ENCODE peak calls at places on chromosome 5, in five cellular contexts. One of them, this sample, is unnamed.

GRCh38 chr5:41193462-41194166 is 19.7 kb downstream of the C6 start:
- DNase-seq in stimulated activated CD4-positive, alpha-beta T cell treated with anti-CD3 and anti-CD28 coated beads, Interleukin-12 subunit alpha, Interleukin-12 subunit beta, amount 100 ng/mL, for 4 hours: no peak
- DNase-seq in A549: no peak
- DNase-seq in mucosa of descending colon: peak; percentile 95
- DNase-seq in GM23248: peak; percentile 10
- DNase-seq in this sample: peak; percentile 53

GRCh38 chr5:9437741-9438240 is 108.1 kb downstream of the SEMA5A start:
- DNase-seq in stimulated activated CD4-positive, alpha-beta T cell treated with anti-CD3 and anti-CD28 coated beads, Interleukin-12 subunit alpha, Interleukin-12 subunit beta, amount 100 ng/mL, for 4 hours: no peak
- DNase-seq in A549: no peak
- DNase-seq in mucosa of descending colon: no peak
- DNase-seq in GM23248: peak; percentile 87
- DNase-seq in this sample: no peak

GRCh38 chr5:139186752-139187326 is 11.3 kb downstream of the SIL1 start:
- DNase-seq in stimulated activated CD4-positive, alpha-beta T cell treated with anti-CD3 and anti-CD28 coated beads, Interleukin-12 subunit alpha, Interleukin-12 subunit beta, amount 100 ng/mL, for 4 hours: no peak
- DNase-seq in A549: no peak
- DNase-seq in mucosa of descending colon: no peak
- DNase-seq in GM23248: no peak
- DNase-seq in this sample: peak; percentile 10

GRCh38 chr5:169121631-169122420 is 179.1 kb downstream of the SLIT3 start:
- DNase-seq in stimulated activated CD4-positive, alpha-beta T cell treated with anti-CD3 and anti-CD28 coated beads, Interleukin-12 subunit alpha, Interleukin-12 subunit beta, amount 100 ng/mL, for 4 hours: no peak
- DNase-seq in A549: no peak
- DNase-seq in mucosa of descending colon: no peak
- DNase-seq in GM23248: peak; percentile 97
- DNase-seq in this sample: peak; percentile 31

GRCh38 chr5:143985832-143986485 is 174.0 kb downstream of the HMHB1 start:
- DNase-seq in stimulated activated CD4-positive, alpha-beta T cell treated with anti-CD3 and anti-CD28 coated beads, Interleukin-12 subunit alpha, Interleukin-12 subunit beta, amount 100 ng/mL, for 4 hours: no peak
- DNase-seq in A549: no peak
- DNase-seq in mucosa of descending colon: peak; percentile 12
- DNase-seq in GM23248: peak; percentile 87
- DNase-seq in this sample: peak; percentile 19

GRCh38 chr5:109630109-109630508 is 59.6 kb upstream of the MAN2A1 start:
- DNase-seq in stimulated activated CD4-positive, alpha-beta T cell treated with anti-CD3 and anti-CD28 coated beads, Interleukin-12 subunit alpha, Interleukin-12 subunit beta, amount 100 ng/mL, for 4 hours: no peak
- DNase-seq in A549: no peak
- DNase-seq in mucosa of descending colon: no peak
- DNase-seq in GM23248: peak; percentile 16
- DNase-seq in this sample: no peak

GRCh38 chr5:137320056-137321045 is 178.8 kb downstream of the SPOCK1 start:
- DNase-seq in stimulated activated CD4-positive, alpha-beta T cell treated with anti-CD3 and anti-CD28 coated beads, Interleukin-12 subunit alpha, Interleukin-12 subunit beta, amount 100 ng/mL, for 4 hours: no peak
- DNase-seq in A549: peak; percentile 64
- DNase-seq in mucosa of descending colon: peak; percentile 63
- DNase-seq in GM23248: peak; percentile 69
- DNase-seq in this sample: peak; percentile 28

GRCh38 chr5:143433680-143434079 is 30.2 kb upstream of the NR3C1 start:
- DNase-seq in stimulated activated CD4-positive, alpha-beta T cell treated with anti-CD3 and anti-CD28 coated beads, Interleukin-12 subunit alpha, Interleukin-12 subunit beta, amount 100 ng/mL, for 4 hours: no peak
- DNase-seq in A549: no peak
- DNase-seq in mucosa of descending colon: no peak
- DNase-seq in GM23248: no peak
- DNase-seq in this sample: no peak

GRCh38 chr5:74673011-74673790 is 11.8 kb upstream of the HEXB start:
- DNase-seq in stimulated activated CD4-positive, alpha-beta T cell treated with anti-CD3 and anti-CD28 coated beads, Interleukin-12 subunit alpha, Interleukin-12 subunit beta, amount 100 ng/mL, for 4 hours: no peak
- DNase-seq in A549: no peak
- DNase-seq in mucosa of descending colon: no peak
- DNase-seq in GM23248: peak; percentile 77
- DNase-seq in this sample: peak; percentile 18

GRCh38 chr5:141846031-141846430 is 32.2 kb downstream of the PCDH1 start:
- DNase-seq in stimulated activated CD4-positive, alpha-beta T cell treated with anti-CD3 and anti-CD28 coated beads, Interleukin-12 subunit alpha, Interleukin-12 subunit beta, amount 100 ng/mL, for 4 hours: no peak
- DNase-seq in A549: no peak
- DNase-seq in mucosa of descending colon: no peak
- DNase-seq in GM23248: peak; percentile 76
- DNase-seq in this sample: no peak

GRCh38 chr5:81825237-81825636 is 74.3 kb upstream of the SSBP2 start:
- DNase-seq in stimulated activated CD4-positive, alpha-beta T cell treated with anti-CD3 and anti-CD28 coated beads, Interleukin-12 subunit alpha, Interleukin-12 subunit beta, amount 100 ng/mL, for 4 hours: no peak
- DNase-seq in A549: peak; percentile 21
- DNase-seq in mucosa of descending colon: peak; percentile 14
- DNase-seq in GM23248: peak; percentile 93
- DNase-seq in this sample: peak; percentile 7

GRCh38 chr5:10424124-10424731 is 17.5 kb upstream of the ROPN1L start:
- DNase-seq in stimulated activated CD4-positive, alpha-beta T cell treated with anti-CD3 and anti-CD28 coated beads, Interleukin-12 subunit alpha, Interleukin-12 subunit beta, amount 100 ng/mL, for 4 hours: no peak
- DNase-seq in A549: peak; percentile 46
- DNase-seq in mucosa of descending colon: peak; percentile 22
- DNase-seq in GM23248: peak; percentile 74
- DNase-seq in this sample: no peak

GRCh38 chr5:132009706-132010405 is 1.6 kb downstream of the ACSL6 start:
- DNase-seq in stimulated activated CD4-positive, alpha-beta T cell treated with anti-CD3 and anti-CD28 coated beads, Interleukin-12 subunit alpha, Interleukin-12 subunit beta, amount 100 ng/mL, for 4 hours: no peak
- DNase-seq in A549: no peak
- DNase-seq in mucosa of descending colon: no peak
- DNase-seq in GM23248: no peak
- DNase-seq in this sample: no peak

GRCh38 chr5:79771387-79771786 is 81.8 kb downstream of the CMYA5 start:
- DNase-seq in stimulated activated CD4-positive, alpha-beta T cell treated with anti-CD3 and anti-CD28 coated beads, Interleukin-12 subunit alpha, Interleukin-12 subunit beta, amount 100 ng/mL, for 4 hours: no peak
- DNase-seq in A549: no peak
- DNase-seq in mucosa of descending colon: no peak
- DNase-seq in GM23248: peak; percentile 83
- DNase-seq in this sample: peak; percentile 29

GRCh38 chr5:124644582-124644981 is 101.9 kb downstream of the ZNF608 start:
- DNase-seq in stimulated activated CD4-positive, alpha-beta T cell treated with anti-CD3 and anti-CD28 coated beads, Interleukin-12 subunit alpha, Interleukin-12 subunit beta, amount 100 ng/mL, for 4 hours: no peak
- DNase-seq in A549: no peak
- DNase-seq in mucosa of descending colon: no peak
- DNase-seq in GM23248: no peak
- DNase-seq in this sample: no peak

GRCh38 chr5:142508630-142509425 is 177.1 kb downstream of the FGF1 start:
- DNase-seq in stimulated activated CD4-positive, alpha-beta T cell treated with anti-CD3 and anti-CD28 coated beads, Interleukin-12 subunit alpha, Interleukin-12 subunit beta, amount 100 ng/mL, for 4 hours: no peak
- DNase-seq in A549: no peak
- DNase-seq in mucosa of descending colon: no peak
- DNase-seq in GM23248: no peak
- DNase-seq in this sample: no peak

GRCh38 chr5:142720561-142721275 is 34.8 kb upstream of the FGF1 start:
- DNase-seq in stimulated activated CD4-positive, alpha-beta T cell treated with anti-CD3 and anti-CD28 coated beads, Interleukin-12 subunit alpha, Interleukin-12 subunit beta, amount 100 ng/mL, for 4 hours: no peak
- DNase-seq in A549: no peak
- DNase-seq in mucosa of descending colon: peak; percentile 67
- DNase-seq in GM23248: no peak
- DNase-seq in this sample: no peak

GRCh38 chr5:98774192-98775046 is 956 bp downstream of the RGMB start:
- DNase-seq in stimulated activated CD4-positive, alpha-beta T cell treated with anti-CD3 and anti-CD28 coated beads, Interleukin-12 subunit alpha, Interleukin-12 subunit beta, amount 100 ng/mL, for 4 hours: peak; percentile 39
- DNase-seq in A549: peak; percentile 38
- DNase-seq in mucosa of descending colon: peak; percentile 73
- DNase-seq in GM23248: peak; percentile 72
- DNase-seq in this sample: peak; percentile 38

GRCh38 chr5:96537386-96537785 is 104.3 kb upstream of the PCSK1 start:
- DNase-seq in stimulated activated CD4-positive, alpha-beta T cell treated with anti-CD3 and anti-CD28 coated beads, Interleukin-12 subunit alpha, Interleukin-12 subunit beta, amount 100 ng/mL, for 4 hours: no peak
- DNase-seq in A549: no peak
- DNase-seq in mucosa of descending colon: no peak
- DNase-seq in GM23248: peak; percentile 88
- DNase-seq in this sample: no peak

GRCh38 chr5:84239509-84239908 is 145.2 kb downstream of the EDIL3 start:
- DNase-seq in stimulated activated CD4-positive, alpha-beta T cell treated with anti-CD3 and anti-CD28 coated beads, Interleukin-12 subunit alpha, Interleukin-12 subunit beta, amount 100 ng/mL, for 4 hours: no peak
- DNase-seq in A549: no peak
- DNase-seq in mucosa of descending colon: no peak
- DNase-seq in GM23248: peak; percentile 41
- DNase-seq in this sample: peak; percentile 49